ENCODE peak calls at places on chromosome 19, in seven cellular contexts. P is head of caudate nucleus; J is mammary epithelial cell; N is GM23338; D is stimulated activated CD4-positive, alpha-beta T cell treated with anti-CD3 and anti-CD28 coated beads, TNF-alpha, amount 100 ng/mL, for 1 hour; I is Daoy; V is T-helper 2 cell treated with Interferon-gamma antibody and Interleukin-4, amounts not matched to agents 5 μg/mL and 100 μg/mL, for 36 hours. K is an unnamed sample.

GRCh38 chr19:5697022-5697889 is 7.2 kb downstream of the RPL36 start:
- DNase-seq in P (no peak), J (no peak), N (peak), D (no peak), I (peak), V (no peak), K (no peak)

GRCh38 chr19:8194528-8195275 is 14.5 kb upstream of the CERS4 start:
- DNase-seq in P (no peak), J (peak), N (no peak), D (no peak), I (no peak), V (peak), K (no peak)

GRCh38 chr19:36775768-36776167 is 3.2 kb upstream of the ZNF850 start:
- DNase-seq in P (no peak), J (no peak), N (peak), D (no peak), I (no peak), V (no peak), K (no peak)

GRCh38 chr19:40640744-40641143 is 39.6 kb downstream of the LTBP4 start:
- DNase-seq in P (no peak), J (no peak), N (no peak), D (no peak), I (peak), V (no peak), K (no peak)

GRCh38 chr19:737591-738093 is 13.3 kb upstream of the MISP start:
- DNase-seq in P (peak), J (no peak), N (peak), D (peak), I (peak), V (peak), K (no peak)

GRCh38 chr19:14400913-14401312 is 18.2 kb downstream of the DDX39A start:
- DNase-seq in P (no peak), J (no peak), N (no peak), D (no peak), I (no peak), V (no peak), K (no peak)

GRCh38 chr19:10503002-10503789 is at the start of gene KEAP1:
- DNase-seq in P (peak), J (no peak), N (peak), D (no peak), I (no peak), V (no peak), K (no peak)

GRCh38 chr19:50467566-50467965 is 8.7 kb upstream of the EMC10 start:
- DNase-seq in P (no peak), J (no peak), N (no peak), D (no peak), I (no peak), V (no peak), K (no peak)

GRCh38 chr19:18102916-18103542 is 5.5 kb downstream of the MAST3 start:
- DNase-seq in P (no peak), J (no peak), N (no peak), D (no peak), I (no peak), V (no peak), K (no peak)

GRCh38 chr19:51615991-51616390 is 14.2 kb downstream of the SIGLEC5 start:
- DNase-seq in P (no peak), J (no peak), N (no peak), D (no peak), I (no peak), V (no peak), K (no peak)

GRCh38 chr19:7710616-7711015 is 8.7 kb upstream of the FCER2 start:
- DNase-seq in P (no peak), J (no peak), N (no peak), D (no peak), I (no peak), V (no peak), K (no peak)

GRCh38 chr19:55442372-55443044 is 592 bp downstream of the SHISA7 start:
- DNase-seq in P (no peak), J (no peak), N (peak), D (no peak), I (no peak), V (no peak), K (no peak)

GRCh38 chr19:39407644-39408391 is 1.2 kb downstream of the ZFP36 start:
- DNase-seq in P (no peak), J (peak), N (peak), D (no peak), I (peak), V (peak), K (no peak)

GRCh38 chr19:13817018-13817614 is 21.9 kb downstream of the ZSWIM4 start:
- DNase-seq in P (no peak), J (no peak), N (peak), D (no peak), I (peak), V (no peak), K (no peak)

GRCh38 chr19:435707-436412 is 25.0 kb downstream of the SHC2 start:
- DNase-seq in P (no peak), J (no peak), N (no peak), D (no peak), I (no peak), V (no peak), K (peak)

GRCh38 chr19:16061943-16062342 is 14.4 kb upstream of the TPM4 start:
- DNase-seq in P (no peak), J (no peak), N (no peak), D (no peak), I (no peak), V (no peak), K (no peak)